ENCODE peak calls at places on chromosomes 4 and X, in six cellular contexts. I is mesendoderm, U is mesenchymal stem cell, Y is IMR-90, G is H1, Z is neuronal stem cell. P is an unnamed sample. For H3K4me1, the result is how much of the 10 kb centered on the place peaks cover.

GRCh38 chr4:156784970-156785369 is 186.6 kb downstream of the PDGFC start:
- DNase-seq in I (no peak), U (no peak), Y (no peak), G (no peak), Z (no peak), P (no peak)

GRCh38 chrX:26562156-26562555 is 346.2 kb downstream of the MAGEB5 start:
- DNase-seq in I (no peak), U (no peak), Y (no peak), G (no peak), Z (no peak), P (no peak)

GRCh38 chr4:104330125-104330524 is 164.6 kb downstream of the CXXC4 start:
- DNase-seq in I (no peak), U (no peak), Y (no peak), G (no peak), Z (no peak), P (no peak)

GRCh38 chrX:153902388-153902787 is 2.1 kb upstream of the AVPR2 start:
- DNase-seq in I (no peak), U (no peak), Y (no peak), G (no peak), Z (no peak), P (no peak)

GRCh38 chr4:153661915-153662314 is 22.2 kb upstream of the TLR2 start:
- DNase-seq in I (no peak), U (no peak), Y (no peak), G (no peak), Z (no peak), P (no peak)

GRCh38 chrX:6941041-6941440 is 206.5 kb upstream of the STS start:
- DNase-seq in I (no peak), U (peak), Y (peak), G (no peak), Z (no peak), P (no peak)

GRCh38 chrX:10781847-10782530 is 161.6 kb upstream of the MID1 start:
- DNase-seq in I (peak), U (no peak), Y (no peak), G (no peak), Z (no peak), P (no peak)

GRCh38 chr4:76654796-76655195 is 219.8 kb downstream of the SHROOM3 start:
- DNase-seq in I (no peak), U (peak), Y (peak), G (no peak), Z (no peak), P (no peak)

GRCh38 chrX:123884809-123885408 is 25.1 kb downstream of the XIAP start:
- DNase-seq in I (peak), U (peak), Y (peak), G (no peak), Z (peak), P (no peak)

GRCh38 chrX:9438950-9439494 is 25.8 kb upstream of the TBL1X start:
- DNase-seq in I (no peak), U (peak), Y (peak), G (no peak), Z (no peak), P (no peak)

GRCh38 chr4:109914356-109914755 is 1.7 kb downstream of the EGF start:
- DNase-seq in I (no peak), U (no peak), Y (no peak), G (no peak), Z (no peak), P (no peak)

GRCh38 chrX:16589211-16589610 is 60.7 kb upstream of the S100G start:
- DNase-seq in I (no peak), U (no peak), Y (peak), G (no peak), Z (no peak), P (no peak)

GRCh38 chr4:2688697-2689096 is 67.4 kb downstream of the TNIP2 start:
- DNase-seq in I (no peak), U (no peak), Y (no peak), G (no peak), Z (no peak), P (no peak)

DNA sequence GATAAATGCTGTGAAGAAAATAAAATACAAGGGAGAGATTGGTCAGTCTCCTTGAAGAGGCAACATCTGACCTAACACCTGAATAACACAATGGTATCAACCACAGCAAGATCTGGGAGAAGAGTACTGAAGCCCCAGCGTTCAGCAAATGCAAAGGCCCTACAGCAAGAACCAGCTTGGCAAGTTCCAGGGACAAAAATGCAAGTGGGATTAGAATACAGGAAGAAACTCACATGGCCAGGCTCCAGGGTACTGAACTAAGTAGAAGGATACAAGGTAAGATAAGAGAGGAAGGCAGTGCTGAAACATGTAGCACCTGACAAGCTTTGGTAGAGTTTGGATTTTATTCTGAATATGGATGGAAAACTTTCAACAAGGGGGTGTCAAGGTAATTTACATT is 3.6 kb downstream of the SMIM14 start:
- DNase-seq in I (peak), U (no peak), Y (no peak), G (no peak), Z (no peak), P (peak)
- H3K9ac ChIP-seq in I (no peak), U (no peak), Y (no peak), G (no peak), Z (no peak), P (no peak)

GRCh38 chr4:96145671-96146070 is 305.8 kb downstream of the PDHA2 start:
- DNase-seq in I (no peak), U (peak), Y (no peak), G (no peak), Z (no peak), P (no peak)
- H3K23ac ChIP-seq in I (no peak), U (no peak), Y (no peak), G (no peak), Z (no peak), P (no peak)

DNA sequence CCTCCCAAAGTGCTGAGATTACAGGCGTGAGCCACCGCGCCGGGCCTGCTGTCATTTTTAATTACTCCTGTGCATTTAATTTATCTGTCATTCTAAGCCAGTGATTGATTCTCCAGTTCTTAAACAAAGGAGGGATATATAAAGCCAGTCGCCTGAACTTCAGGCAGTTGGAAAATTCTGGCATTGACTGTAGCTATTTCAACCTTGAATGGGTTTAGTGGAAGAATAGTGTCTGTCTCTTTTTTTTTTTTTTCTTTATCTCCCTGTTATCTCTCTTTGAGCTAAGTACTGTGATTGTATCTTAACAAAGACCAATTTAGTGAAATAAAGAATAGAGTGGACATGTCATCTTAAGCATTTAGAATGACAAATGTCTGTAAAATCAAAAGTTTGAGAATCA is 11.0 kb downstream of the NEIL3 start:
- DNase-seq in I (peak), U (no peak), Y (no peak), G (no peak), Z (no peak), P (no peak)
- H3K4me1 ChIP-seq in I (under half), U (under half), Y (under half), G (under half), Z (under half), P (under half)

GRCh38 chr4:182699825-182700224 is 217.4 kb downstream of the DCTD start:
- DNase-seq in I (no peak), U (no peak), Y (peak), G (no peak), Z (no peak), P (no peak)
- H3K9ac ChIP-seq in I (no peak), U (no peak), Y (no peak), G (no peak), Z (no peak), P (no peak)

GRCh38 chr4:1208970-1209704 is 36.8 kb upstream of the SPON2 start:
- DNase-seq in I (no peak), U (peak), Y (peak), G (no peak), Z (no peak), P (no peak)

GRCh38 chr4:1211371-1211770 is 37.6 kb downstream of the CTBP1 start:
- DNase-seq in I (no peak), U (no peak), Y (no peak), G (no peak), Z (no peak), P (no peak)

GRCh38 chr4:1209821-1210220 is 37.4 kb upstream of the SPON2 start:
- DNase-seq in I (no peak), U (peak), Y (peak), G (no peak), Z (peak), P (no peak)

GRCh38 chr4:1210971-1211370 is 38.0 kb downstream of the CTBP1 start:
- DNase-seq in I (no peak), U (no peak), Y (no peak), G (no peak), Z (no peak), P (no peak)

DNA sequence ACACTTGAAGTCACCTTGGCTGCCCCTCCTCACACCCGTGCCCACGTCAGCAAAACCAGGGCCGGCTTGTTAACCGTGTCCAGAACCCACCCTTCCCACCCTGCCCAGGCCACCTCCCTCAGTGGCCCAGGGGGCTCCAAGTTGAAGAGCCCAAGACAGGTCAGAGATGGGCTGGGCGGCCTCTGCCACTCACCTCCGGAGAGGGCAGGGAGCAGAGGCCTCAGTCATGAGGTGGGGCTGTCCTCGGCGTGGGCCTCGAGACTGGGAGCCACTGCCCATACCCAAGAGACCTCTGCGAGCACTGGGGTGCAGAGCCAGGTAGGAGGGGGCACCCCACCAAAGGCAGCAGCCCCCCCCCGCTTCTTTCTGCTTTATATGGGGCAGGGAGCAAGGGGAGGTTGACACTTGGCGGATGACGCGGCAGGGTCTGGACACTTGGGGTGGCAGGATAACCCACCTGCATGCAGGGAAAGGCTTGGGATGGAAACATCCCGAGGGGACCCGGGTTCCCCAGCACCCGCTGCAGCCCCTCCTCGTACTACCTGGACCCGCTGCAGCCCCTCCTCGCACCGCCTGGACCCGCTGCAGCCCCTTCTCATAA is 38.0 kb upstream of the SPON2 start:
- DNase-seq in I (no peak), U (no peak), Y (no peak), G (no peak), Z (no peak), P (no peak)
- H3K23ac ChIP-seq in I (no peak), U (no peak), Y (peak), G (no peak), Z (peak), P (no peak)